ENCODE peak calls at places on chromosome 9, in four cellular contexts. One of them, this sample, is unnamed.

GRCh38 chr9:15785584-15785983 is 232.7 kb downstream of the CCDC171 start:
- DNase-seq in HepG2: no peak
- DNase-seq in cardiac muscle cell: no peak
- DNase-seq in lower lobe of right lung: no peak
- DNase-seq in this sample: no peak

GRCh38 chr9:127252405-127253093 is 12.0 kb upstream of the GARNL3 start:
- DNase-seq in HepG2: no peak
- DNase-seq in cardiac muscle cell: no peak
- DNase-seq in lower lobe of right lung: no peak
- DNase-seq in this sample: no peak

GRCh38 chr9:89810434-89810833 is 205.6 kb downstream of the GADD45G start:
- DNase-seq in HepG2: no peak
- DNase-seq in cardiac muscle cell: no peak
- DNase-seq in lower lobe of right lung: peak; percentile 20
- DNase-seq in this sample: no peak

GRCh38 chr9:88477300-88477751 is 57.7 kb upstream of the NXNL2 start:
- DNase-seq in HepG2: no peak
- DNase-seq in cardiac muscle cell: peak; percentile 81
- DNase-seq in lower lobe of right lung: no peak
- DNase-seq in this sample: no peak

GRCh38 chr9:4116091-4116581 is 183.7 kb downstream of the GLIS3 start:
- DNase-seq in HepG2: no peak
- DNase-seq in cardiac muscle cell: no peak
- DNase-seq in lower lobe of right lung: no peak
- DNase-seq in this sample: no peak

GRCh38 chr9:35827486-35827885 is 1.0 kb downstream of the FAM221B start:
- DNase-seq in HepG2: no peak
- DNase-seq in cardiac muscle cell: peak; percentile 62
- DNase-seq in lower lobe of right lung: no peak
- DNase-seq in this sample: no peak

GRCh38 chr9:85876628-85877027 is 64.3 kb upstream of the NAA35 start:
- DNase-seq in HepG2: no peak
- DNase-seq in cardiac muscle cell: no peak
- DNase-seq in lower lobe of right lung: no peak
- DNase-seq in this sample: no peak

GRCh38 chr9:75071530-75072122 is 16.3 kb downstream of the NMRK1 start:
- DNase-seq in HepG2: no peak
- DNase-seq in cardiac muscle cell: no peak
- DNase-seq in lower lobe of right lung: peak; percentile 81
- DNase-seq in this sample: peak; percentile 98

GRCh38 chr9:120710110-120710981 is 3.9 kb downstream of the MEGF9 start:
- DNase-seq in HepG2: peak; percentile 81
- DNase-seq in cardiac muscle cell: peak; percentile 29
- DNase-seq in lower lobe of right lung: no peak
- DNase-seq in this sample: peak; percentile 85

GRCh38 chr9:78294290-78295176 is 2.4 kb upstream of the PSAT1 start:
- DNase-seq in HepG2: no peak
- DNase-seq in cardiac muscle cell: no peak
- DNase-seq in lower lobe of right lung: no peak
- DNase-seq in this sample: no peak

GRCh38 chr9:124163988-124164350 is 93.8 kb upstream of the NEK6 start:
- DNase-seq in HepG2: no peak
- DNase-seq in cardiac muscle cell: peak; percentile 10
- DNase-seq in lower lobe of right lung: no peak
- DNase-seq in this sample: no peak

GRCh38 chr9:98958271-98958989 is 14.7 kb downstream of the COL15A1 start:
- DNase-seq in HepG2: no peak
- DNase-seq in cardiac muscle cell: peak; percentile 84
- DNase-seq in lower lobe of right lung: no peak
- DNase-seq in this sample: no peak

GRCh38 chr9:4069457-4070162 is 230.3 kb downstream of the GLIS3 start:
- DNase-seq in HepG2: no peak
- DNase-seq in cardiac muscle cell: no peak
- DNase-seq in lower lobe of right lung: no peak
- DNase-seq in this sample: no peak

GRCh38 chr9:77980622-77981021 is 51.0 kb downstream of the GNAQ start:
- DNase-seq in HepG2: no peak
- DNase-seq in cardiac muscle cell: peak; percentile 56
- DNase-seq in lower lobe of right lung: no peak
- DNase-seq in this sample: no peak

GRCh38 chr9:84138543-84138942 is 157.9 kb downstream of the RMI1 start:
- DNase-seq in HepG2: no peak
- DNase-seq in cardiac muscle cell: no peak
- DNase-seq in lower lobe of right lung: no peak
- DNase-seq in this sample: no peak

GRCh38 chr9:122402403-122403268 is 31.8 kb downstream of the PTGS1 start:
- DNase-seq in HepG2: peak; percentile 27
- DNase-seq in cardiac muscle cell: peak; percentile 99
- DNase-seq in lower lobe of right lung: no peak
- DNase-seq in this sample: no peak

GRCh38 chr9:104794070-104794469 is 30.1 kb downstream of the NIPSNAP3B start:
- DNase-seq in HepG2: no peak
- DNase-seq in cardiac muscle cell: no peak
- DNase-seq in lower lobe of right lung: no peak
- DNase-seq in this sample: no peak

GRCh38 chr9:130427326-130427725 is 17.4 kb upstream of the ASS1 start:
- DNase-seq in HepG2: no peak
- DNase-seq in cardiac muscle cell: no peak
- DNase-seq in lower lobe of right lung: no peak
- DNase-seq in this sample: no peak

GRCh38 chr9:108300296-108301287 is 555.2 kb downstream of the ACTL7B start:
- DNase-seq in HepG2: no peak
- DNase-seq in cardiac muscle cell: no peak
- DNase-seq in lower lobe of right lung: no peak
- DNase-seq in this sample: peak; percentile 3

GRCh38 chr9:34426340-34427074 is 31.9 kb downstream of the FAM219A start:
- DNase-seq in HepG2: no peak
- DNase-seq in cardiac muscle cell: no peak
- DNase-seq in lower lobe of right lung: no peak
- DNase-seq in this sample: no peak

GRCh38 chr9:1979815-1980367 is 35.3 kb upstream of the SMARCA2 start:
- DNase-seq in HepG2: no peak
- DNase-seq in cardiac muscle cell: peak; percentile 79
- DNase-seq in lower lobe of right lung: peak; percentile 29
- DNase-seq in this sample: no peak

GRCh38 chr9:77449177-77450092 is 198.7 kb downstream of the GNA14 start:
- DNase-seq in HepG2: no peak
- DNase-seq in cardiac muscle cell: peak; percentile 92
- DNase-seq in lower lobe of right lung: no peak
- DNase-seq in this sample: no peak

GRCh38 chr9:26955222-26955903 is 849 bp upstream of the IFT74 start:
- DNase-seq in HepG2: no peak
- DNase-seq in cardiac muscle cell: peak; percentile 35
- DNase-seq in lower lobe of right lung: no peak
- DNase-seq in this sample: peak; percentile 28

GRCh38 chr9:107487521-107488399 is 1.8 kb downstream of the KLF4 start:
- DNase-seq in HepG2: no peak
- DNase-seq in cardiac muscle cell: peak; percentile 67
- DNase-seq in lower lobe of right lung: peak; percentile 80
- DNase-seq in this sample: peak; percentile 44

GRCh38 chr9:129640086-129640870 is 1.7 kb downstream of the ASB6 start:
- DNase-seq in HepG2: no peak
- DNase-seq in cardiac muscle cell: peak; percentile 46
- DNase-seq in lower lobe of right lung: no peak
- DNase-seq in this sample: no peak

GRCh38 chr9:112179816-112180215 is 4.7 kb upstream of the SUSD1 start:
- DNase-seq in HepG2: no peak
- DNase-seq in cardiac muscle cell: no peak
- DNase-seq in lower lobe of right lung: no peak
- DNase-seq in this sample: no peak

GRCh38 chr9:35844628-35845301 is 15.7 kb downstream of the TMEM8B start:
- DNase-seq in HepG2: no peak
- DNase-seq in cardiac muscle cell: peak; percentile 94
- DNase-seq in lower lobe of right lung: no peak
- DNase-seq in this sample: peak; percentile 79

GRCh38 chr9:29873579-29873978 is 2300.3 kb upstream of the C9orf72 start:
- DNase-seq in HepG2: no peak
- DNase-seq in cardiac muscle cell: no peak
- DNase-seq in lower lobe of right lung: no peak
- DNase-seq in this sample: peak; percentile 5

GRCh38 chr9:14310247-14310646 is 3.7 kb downstream of the NFIB start:
- DNase-seq in HepG2: no peak
- DNase-seq in cardiac muscle cell: no peak
- DNase-seq in lower lobe of right lung: no peak
- DNase-seq in this sample: no peak

GRCh38 chr9:129752915-129753724 is at the start of gene PTGES:
- DNase-seq in HepG2: no peak
- DNase-seq in cardiac muscle cell: peak; percentile 92
- DNase-seq in lower lobe of right lung: peak; percentile 75
- DNase-seq in this sample: peak; percentile 32

GRCh38 chr9:83959061-83959460 is 21.0 kb downstream of the HNRNPK start:
- DNase-seq in HepG2: peak; percentile 69
- DNase-seq in cardiac muscle cell: peak; percentile 72
- DNase-seq in lower lobe of right lung: no peak
- DNase-seq in this sample: no peak

GRCh38 chr9:90012825-90013425 is 408.1 kb downstream of the GADD45G start:
- DNase-seq in HepG2: no peak
- DNase-seq in cardiac muscle cell: no peak
- DNase-seq in lower lobe of right lung: no peak
- DNase-seq in this sample: peak; percentile 59

GRCh38 chr9:116765009-116765408 is 77.9 kb downstream of the TRIM32 start:
- DNase-seq in HepG2: no peak
- DNase-seq in cardiac muscle cell: no peak
- DNase-seq in lower lobe of right lung: no peak
- DNase-seq in this sample: no peak

GRCh38 chr9:111805841-111806241 is 11.1 kb upstream of the SHOC1 start:
- DNase-seq in HepG2: no peak
- DNase-seq in cardiac muscle cell: peak; percentile 81
- DNase-seq in lower lobe of right lung: no peak
- DNase-seq in this sample: no peak

GRCh38 chr9:122695696-122696095 is 20.8 kb downstream of the OR1L3 start:
- DNase-seq in HepG2: no peak
- DNase-seq in cardiac muscle cell: no peak
- DNase-seq in lower lobe of right lung: no peak
- DNase-seq in this sample: no peak

GRCh38 chr9:26301046-26301445 is 591.6 kb downstream of the CAAP1 start:
- DNase-seq in HepG2: no peak
- DNase-seq in cardiac muscle cell: no peak
- DNase-seq in lower lobe of right lung: no peak
- DNase-seq in this sample: no peak

GRCh38 chr9:8845376-8845775 is 1045.8 kb upstream of the DMAC1 start:
- DNase-seq in HepG2: no peak
- DNase-seq in cardiac muscle cell: no peak
- DNase-seq in lower lobe of right lung: no peak
- DNase-seq in this sample: peak; percentile 60
- H3K9me3 ChIP-seq in HepG2: no peaks in the 10 kb centered on the region
- H3K9me3 ChIP-seq in cardiac muscle cell: no peaks in the 10 kb centered on the region
- H3K9me3 ChIP-seq in lower lobe of right lung: no peaks in the 10 kb centered on the region
- H3K9me3 ChIP-seq in this sample: no peaks in the 10 kb centered on the region

GRCh38 chr9:136566553-136566895 is 20.7 kb upstream of the NOTCH1 start:
- DNase-seq in HepG2: no peak
- DNase-seq in cardiac muscle cell: no peak
- DNase-seq in lower lobe of right lung: no peak
- DNase-seq in this sample: no peak
- H3K4me1 ChIP-seq in HepG2: peaks cover 33% of the 10 kb centered on the region
- H3K4me1 ChIP-seq in cardiac muscle cell: peaks cover 42% of the 10 kb centered on the region
- H3K4me1 ChIP-seq in lower lobe of right lung: peaks cover 64% of the 10 kb centered on the region
- H3K4me1 ChIP-seq in this sample: peaks cover 7% of the 10 kb centered on the region

GRCh38 chr9:134793281-134793680 is 87.3 kb upstream of the FCN2 start:
- DNase-seq in HepG2: no peak
- DNase-seq in cardiac muscle cell: no peak
- DNase-seq in lower lobe of right lung: no peak
- DNase-seq in this sample: no peak
- H3K4me3 ChIP-seq in HepG2: no peak overlapping the region
- H3K4me3 ChIP-seq in cardiac muscle cell: no peak overlapping the region
- H3K4me3 ChIP-seq in lower lobe of right lung: no peak overlapping the region
- H3K4me3 ChIP-seq in this sample: no peak overlapping the region

DNA sequence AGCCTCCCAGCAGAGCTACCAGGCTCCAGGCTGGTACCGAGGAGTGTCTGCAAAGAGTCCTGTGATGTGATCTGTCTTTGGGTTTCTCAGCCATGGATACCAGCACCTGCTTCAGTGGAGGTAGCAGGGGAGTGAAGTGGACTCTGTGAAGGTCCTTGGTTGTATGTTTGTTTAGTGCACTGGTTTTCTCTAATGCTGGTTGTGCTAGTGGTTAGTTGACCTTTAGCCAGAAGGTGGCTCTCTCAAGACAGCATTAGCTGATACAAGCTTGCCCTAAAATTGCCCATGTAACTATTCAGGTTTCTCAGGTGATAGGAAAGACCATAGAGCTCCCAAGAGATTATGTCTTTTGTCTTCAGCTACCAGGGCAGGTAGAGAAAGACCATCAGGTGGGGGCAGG is 87.2 kb downstream of the MTAP start:
- DNase-seq in HepG2: no peak
- DNase-seq in cardiac muscle cell: no peak
- DNase-seq in lower lobe of right lung: no peak
- DNase-seq in this sample: no peak
- H3K9me3 ChIP-seq in HepG2: no peaks in the 10 kb centered on the region
- H3K9me3 ChIP-seq in cardiac muscle cell: no peaks in the 10 kb centered on the region
- H3K9me3 ChIP-seq in lower lobe of right lung: peaks cover 10% of the 10 kb centered on the region
- H3K9me3 ChIP-seq in this sample: no peaks in the 10 kb centered on the region

GRCh38 chr9:37210737-37211523 is 90.6 kb downstream of the ZCCHC7 start:
- DNase-seq in HepG2: no peak
- DNase-seq in cardiac muscle cell: no peak
- DNase-seq in lower lobe of right lung: no peak
- DNase-seq in this sample: no peak
- H3K4me1 ChIP-seq in HepG2: no peaks in the 10 kb centered on the region
- H3K4me1 ChIP-seq in cardiac muscle cell: peaks cover 18% of the 10 kb centered on the region
- H3K4me1 ChIP-seq in lower lobe of right lung: no peaks in the 10 kb centered on the region
- H3K4me1 ChIP-seq in this sample: no peaks in the 10 kb centered on the region

GRCh38 chr9:69809304-69809863 is 11.2 kb upstream of the CFAP95 start:
- DNase-seq in HepG2: no peak
- DNase-seq in cardiac muscle cell: peak; percentile 37
- DNase-seq in lower lobe of right lung: no peak
- DNase-seq in this sample: no peak
- H3K4me3 ChIP-seq in HepG2: no peak overlapping the region
- H3K4me3 ChIP-seq in cardiac muscle cell: no peak overlapping the region
- H3K4me3 ChIP-seq in lower lobe of right lung: no peak overlapping the region
- H3K4me3 ChIP-seq in this sample: no peak overlapping the region

GRCh38 chr9:135198144-135198543 is 110.7 kb downstream of the OLFM1 start:
- DNase-seq in HepG2: no peak
- DNase-seq in cardiac muscle cell: no peak
- DNase-seq in lower lobe of right lung: no peak
- DNase-seq in this sample: no peak

GRCh38 chr9:135196474-135196873 is 109.0 kb downstream of the OLFM1 start:
- DNase-seq in HepG2: no peak
- DNase-seq in cardiac muscle cell: no peak
- DNase-seq in lower lobe of right lung: no peak
- DNase-seq in this sample: no peak

GRCh38 chr9:135199489-135199888 is 112.0 kb downstream of the OLFM1 start:
- DNase-seq in HepG2: no peak
- DNase-seq in cardiac muscle cell: no peak
- DNase-seq in lower lobe of right lung: no peak
- DNase-seq in this sample: no peak

GRCh38 chr9:135201711-135202110 is 114.2 kb downstream of the OLFM1 start:
- DNase-seq in HepG2: no peak
- DNase-seq in cardiac muscle cell: no peak
- DNase-seq in lower lobe of right lung: no peak
- DNase-seq in this sample: no peak

GRCh38 chr9:135198889-135199288 is 111.4 kb downstream of the OLFM1 start:
- DNase-seq in HepG2: no peak
- DNase-seq in cardiac muscle cell: no peak
- DNase-seq in lower lobe of right lung: no peak
- DNase-seq in this sample: no peak
- H3K9me3 ChIP-seq in HepG2: no peaks in the 10 kb centered on the region
- H3K9me3 ChIP-seq in cardiac muscle cell: no peaks in the 10 kb centered on the region
- H3K9me3 ChIP-seq in lower lobe of right lung: no peaks in the 10 kb centered on the region
- H3K9me3 ChIP-seq in this sample: no peaks in the 10 kb centered on the region

This sample was measured in small intestine.